ENCODE peak calls at places on chromosomes 5 and 9, in four cellular contexts. One of them, this sample, is unnamed.

GRCh38 chr9:136239963-136240330 is 5.7 kb downstream of the QSOX2 start:
- DNase-seq in DND-41: no peak
- DNase-seq in fibroblast of pulmonary artery: no peak
- DNase-seq in cardiac fibroblast: no peak
- DNase-seq in this sample: no peak

GRCh38 chr5:95781101-95781583 is 41.4 kb downstream of the GLRX start:
- DNase-seq in DND-41: peak; percentile 77
- DNase-seq in fibroblast of pulmonary artery: peak; percentile 89
- DNase-seq in cardiac fibroblast: peak; percentile 91
- DNase-seq in this sample: peak; percentile 64

GRCh38 chr9:128362774-128363173 is 8.4 kb upstream of the URM1 start:
- DNase-seq in DND-41: no peak
- DNase-seq in fibroblast of pulmonary artery: no peak
- DNase-seq in cardiac fibroblast: no peak
- DNase-seq in this sample: no peak

GRCh38 chr9:112012026-112012902 is 115.7 kb downstream of the UGCG start:
- DNase-seq in DND-41: no peak
- DNase-seq in fibroblast of pulmonary artery: peak; percentile 92
- DNase-seq in cardiac fibroblast: peak; percentile 89
- DNase-seq in this sample: peak; percentile 87

GRCh38 chr9:121055642-121056143 is 5.6 kb upstream of the C5 start:
- DNase-seq in DND-41: no peak
- DNase-seq in fibroblast of pulmonary artery: peak; percentile 13
- DNase-seq in cardiac fibroblast: peak; percentile 20
- DNase-seq in this sample: no peak

GRCh38 chr9:89038354-89039091 is 47.3 kb downstream of the S1PR3 start:
- DNase-seq in DND-41: no peak
- DNase-seq in fibroblast of pulmonary artery: peak; percentile 97
- DNase-seq in cardiac fibroblast: peak; percentile 96
- DNase-seq in this sample: peak; percentile 90

GRCh38 chr5:110054240-110054639 is 364.5 kb downstream of the MAN2A1 start:
- DNase-seq in DND-41: peak; percentile 89
- DNase-seq in fibroblast of pulmonary artery: peak; percentile 70
- DNase-seq in cardiac fibroblast: peak; percentile 72
- DNase-seq in this sample: peak; percentile 94

GRCh38 chr5:105638437-105638836 is 2032.3 kb downstream of the EFNA5 start:
- DNase-seq in DND-41: no peak
- DNase-seq in fibroblast of pulmonary artery: no peak
- DNase-seq in cardiac fibroblast: no peak
- DNase-seq in this sample: no peak

GRCh38 chr5:35990524-35990923 is 666 bp downstream of the UGT3A1 start:
- DNase-seq in DND-41: no peak
- DNase-seq in fibroblast of pulmonary artery: no peak
- DNase-seq in cardiac fibroblast: no peak
- DNase-seq in this sample: no peak
- H3K4me3 ChIP-seq in DND-41: no peak overlapping the region
- H3K4me3 ChIP-seq in fibroblast of pulmonary artery: no peak overlapping the region
- H3K4me3 ChIP-seq in cardiac fibroblast: no peak overlapping the region
- H3K4me3 ChIP-seq in this sample: no peak overlapping the region

GRCh38 chr5:169804861-169805260 is 167.8 kb downstream of the DOCK2 start:
- DNase-seq in DND-41: no peak
- DNase-seq in fibroblast of pulmonary artery: peak; percentile 42
- DNase-seq in cardiac fibroblast: peak; percentile 26
- DNase-seq in this sample: no peak
- H3K4me3 ChIP-seq in DND-41: no peak overlapping the region
- H3K4me3 ChIP-seq in fibroblast of pulmonary artery: no peak overlapping the region
- H3K4me3 ChIP-seq in cardiac fibroblast: no peak overlapping the region
- H3K4me3 ChIP-seq in this sample: no peak overlapping the region

GRCh38 chr5:35859101-35859661 is 2.5 kb downstream of the IL7R start:
- DNase-seq in DND-41: peak; percentile 53
- DNase-seq in fibroblast of pulmonary artery: peak; percentile 19
- DNase-seq in cardiac fibroblast: no peak
- DNase-seq in this sample: no peak
- H3K4me3 ChIP-seq in DND-41: peak overlapping the region; percentile 88
- H3K4me3 ChIP-seq in fibroblast of pulmonary artery: no peak overlapping the region
- H3K4me3 ChIP-seq in cardiac fibroblast: no peak overlapping the region
- H3K4me3 ChIP-seq in this sample: no peak overlapping the region

GRCh38 chr9:38226491-38226951 is 157.5 kb upstream of the SHB start:
- DNase-seq in DND-41: no peak
- DNase-seq in fibroblast of pulmonary artery: peak; percentile 2
- DNase-seq in cardiac fibroblast: no peak
- DNase-seq in this sample: no peak
- H3K4me3 ChIP-seq in DND-41: no peak overlapping the region
- H3K4me3 ChIP-seq in fibroblast of pulmonary artery: no peak overlapping the region
- H3K4me3 ChIP-seq in cardiac fibroblast: no peak overlapping the region
- H3K4me3 ChIP-seq in this sample: no peak overlapping the region

GRCh38 chr5:27137329-27137728 is 98.9 kb upstream of the CDH9 start:
- DNase-seq in DND-41: no peak
- DNase-seq in fibroblast of pulmonary artery: no peak
- DNase-seq in cardiac fibroblast: no peak
- DNase-seq in this sample: no peak
- H3K4me3 ChIP-seq in DND-41: no peak overlapping the region
- H3K4me3 ChIP-seq in fibroblast of pulmonary artery: no peak overlapping the region
- H3K4me3 ChIP-seq in cardiac fibroblast: no peak overlapping the region
- H3K4me3 ChIP-seq in this sample: no peak overlapping the region

DNA sequence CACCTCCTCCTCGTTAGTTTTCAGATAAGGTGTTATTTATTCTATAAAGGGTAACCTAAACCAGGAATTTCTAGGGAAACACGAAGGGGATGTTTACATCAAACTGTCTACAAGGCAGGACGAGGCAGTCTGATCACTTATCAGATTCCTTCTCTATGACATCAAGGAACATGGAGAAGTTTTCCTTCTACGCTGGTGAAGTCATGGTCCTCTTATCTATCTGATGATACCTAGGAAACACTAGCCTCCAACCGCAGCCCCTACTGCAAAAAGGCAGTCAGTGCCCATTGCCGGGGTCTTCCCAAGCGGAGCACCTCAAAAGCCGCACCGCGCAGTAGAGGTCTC is 1.5 kb downstream of the MPDZ start:
- DNase-seq in DND-41: no peak
- DNase-seq in fibroblast of pulmonary artery: peak; percentile 80
- DNase-seq in cardiac fibroblast: peak; percentile 71
- DNase-seq in this sample: peak; percentile 6
- H3K4me3 ChIP-seq in DND-41: no peak overlapping the region
- H3K4me3 ChIP-seq in fibroblast of pulmonary artery: peak overlapping the region; percentile 70
- H3K4me3 ChIP-seq in cardiac fibroblast: peak overlapping the region; percentile 69
- H3K4me3 ChIP-seq in this sample: peak overlapping the region; percentile 70

GRCh38 chr5:139794067-139794846 is 1.4 kb upstream of the PSD2 start:
- DNase-seq in DND-41: no peak
- DNase-seq in fibroblast of pulmonary artery: no peak
- DNase-seq in cardiac fibroblast: no peak
- DNase-seq in this sample: no peak

GRCh38 chr5:139797335-139797734 is 1.7 kb downstream of the PSD2 start:
- DNase-seq in DND-41: no peak
- DNase-seq in fibroblast of pulmonary artery: no peak
- DNase-seq in cardiac fibroblast: no peak
- DNase-seq in this sample: no peak

GRCh38 chr5:139797856-139798510 is 2.4 kb downstream of the PSD2 start:
- DNase-seq in DND-41: no peak
- DNase-seq in fibroblast of pulmonary artery: no peak
- DNase-seq in cardiac fibroblast: no peak
- DNase-seq in this sample: no peak

GRCh38 chr5:139796061-139796806 is 626 bp downstream of the PSD2 start:
- DNase-seq in DND-41: no peak
- DNase-seq in fibroblast of pulmonary artery: no peak
- DNase-seq in cardiac fibroblast: no peak
- DNase-seq in this sample: no peak

DNA sequence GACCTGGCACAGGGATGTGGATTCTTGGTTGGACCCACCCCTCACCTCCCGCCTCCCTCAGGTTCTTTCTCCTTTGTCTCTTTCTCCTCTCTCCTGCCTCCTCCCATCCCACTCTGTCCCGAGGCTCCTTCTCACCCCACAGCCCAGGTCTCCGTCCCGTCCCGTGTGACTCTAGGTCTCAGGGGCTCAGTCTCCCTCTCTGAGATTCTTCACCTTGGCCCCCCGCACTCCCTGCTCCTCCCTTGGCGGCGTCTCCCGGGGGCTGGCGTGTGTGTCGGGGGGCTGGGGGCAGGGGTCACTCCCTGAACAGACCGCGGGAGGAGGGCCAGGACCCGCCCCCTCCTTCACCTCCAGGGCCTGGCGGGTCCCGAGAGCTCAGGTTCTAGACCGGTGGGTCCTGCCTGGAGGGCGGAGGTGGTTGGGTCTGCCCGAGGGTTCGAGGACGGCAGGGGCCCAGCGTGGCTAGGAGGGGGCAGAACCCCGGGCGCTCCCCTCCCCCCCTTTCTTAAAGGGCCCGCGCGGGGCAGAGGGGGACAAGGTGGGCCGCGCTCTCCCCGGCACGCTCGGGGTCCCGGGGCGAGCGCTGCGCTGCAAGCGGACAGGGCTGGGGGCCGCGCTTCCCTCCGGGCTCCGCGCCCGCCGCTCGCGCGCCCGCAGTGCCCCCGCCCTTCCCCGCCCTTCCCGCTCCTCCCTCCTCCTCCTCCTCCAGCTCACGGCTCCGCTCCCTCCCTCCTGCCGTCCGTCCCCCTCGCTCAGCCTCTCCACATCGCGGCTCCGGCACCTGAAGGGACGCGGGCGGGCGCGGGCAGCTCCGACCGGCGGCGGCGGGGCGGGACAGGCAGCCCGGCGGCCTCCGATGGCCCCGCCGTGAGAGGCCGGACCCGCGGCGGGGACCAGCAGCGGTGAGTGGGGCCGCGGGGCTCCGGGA is at the start of gene PSD2:
- DNase-seq in DND-41: no peak
- DNase-seq in fibroblast of pulmonary artery: no peak
- DNase-seq in cardiac fibroblast: peak; percentile 18
- DNase-seq in this sample: no peak
- H3K4me3 ChIP-seq in DND-41: no peak within 1 kb of the TSS
- H3K4me3 ChIP-seq in fibroblast of pulmonary artery: no peak within 1 kb of the TSS
- H3K4me3 ChIP-seq in cardiac fibroblast: peak within 1 kb of the TSS; percentile 15
- H3K4me3 ChIP-seq in this sample: peak within 1 kb of the TSS; percentile 10

DNA sequence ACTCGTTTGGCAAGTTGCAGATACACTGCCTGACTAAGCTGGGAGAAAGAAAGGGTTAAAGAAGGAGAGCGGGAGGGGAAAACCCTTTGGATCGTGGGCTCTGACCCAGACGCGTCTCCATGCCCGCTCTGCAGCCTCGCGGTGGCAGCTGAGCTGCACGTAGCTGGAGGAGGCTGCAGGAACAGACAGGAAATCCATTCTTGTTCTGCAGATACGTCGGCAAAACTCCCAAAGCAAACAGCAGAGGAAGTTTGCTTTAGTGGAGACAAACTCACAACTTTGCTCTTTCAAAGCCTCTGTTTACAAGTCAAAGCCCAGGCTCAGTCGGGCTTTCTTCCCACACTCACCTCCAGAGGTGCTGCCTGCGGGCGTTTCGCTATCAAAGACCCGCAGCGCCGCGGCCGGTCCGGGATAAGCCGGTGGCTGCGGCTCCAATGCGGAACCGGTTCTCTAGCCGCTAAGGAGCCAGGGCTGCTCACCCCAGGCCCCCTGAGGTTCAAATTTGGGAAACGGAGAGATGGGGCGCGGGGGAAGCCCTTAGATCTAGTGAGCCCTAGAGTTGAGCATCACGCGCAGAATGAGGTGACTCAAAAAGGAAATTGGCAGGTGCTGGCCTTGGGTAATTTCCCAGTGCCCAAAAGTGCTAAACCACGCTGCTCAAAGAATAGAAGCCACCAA is 60.7 kb downstream of the MAT2B start:
- DNase-seq in DND-41: no peak
- DNase-seq in fibroblast of pulmonary artery: peak; percentile 32
- DNase-seq in cardiac fibroblast: peak; percentile 42
- DNase-seq in this sample: no peak
- H3K4me3 ChIP-seq in DND-41: no peak overlapping the region
- H3K4me3 ChIP-seq in fibroblast of pulmonary artery: peak overlapping the region; percentile 48
- H3K4me3 ChIP-seq in cardiac fibroblast: peak overlapping the region; percentile 38
- H3K4me3 ChIP-seq in this sample: peak overlapping the region; percentile 42

DNA sequence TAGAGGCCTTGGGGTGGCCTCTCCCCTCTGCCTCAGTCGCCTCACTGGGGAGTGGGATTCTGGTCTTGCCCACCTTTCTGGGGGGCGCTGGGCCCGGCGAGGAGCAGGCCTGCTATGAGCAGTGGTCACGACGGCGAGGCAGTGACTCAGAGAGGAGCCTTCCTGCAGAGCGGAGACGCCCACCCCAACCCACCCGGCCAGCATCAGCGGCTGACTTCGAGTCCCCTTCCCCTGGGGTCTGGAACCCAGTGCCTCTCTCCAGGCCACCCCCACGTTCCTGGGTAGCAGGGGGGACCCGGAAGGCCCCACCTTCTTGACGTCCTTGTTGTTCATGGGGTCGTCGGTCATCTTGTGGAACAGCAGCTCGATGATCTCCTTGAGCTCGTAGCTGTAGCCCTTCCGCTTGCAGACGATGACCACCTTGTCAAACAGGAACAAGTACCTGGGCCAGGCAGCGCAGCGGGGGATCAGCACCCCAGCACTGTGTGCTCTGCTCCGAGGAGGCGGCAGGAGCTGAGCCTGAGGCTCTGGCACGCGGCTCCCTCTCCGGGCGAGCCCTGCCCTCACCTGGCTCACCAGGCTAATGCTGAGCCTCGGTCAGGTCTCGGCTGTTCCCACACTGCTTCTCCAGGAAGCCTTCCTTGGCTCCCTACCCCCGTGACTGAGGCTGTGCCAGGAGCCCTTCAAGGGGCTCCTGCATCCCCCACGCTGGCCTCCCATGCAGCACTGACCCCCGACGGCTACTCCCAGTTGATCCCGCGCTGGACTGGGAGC is 50.1 kb upstream of the SARDH start:
- DNase-seq in DND-41: no peak
- DNase-seq in fibroblast of pulmonary artery: no peak
- DNase-seq in cardiac fibroblast: no peak
- DNase-seq in this sample: no peak
- H3K4me3 ChIP-seq in DND-41: no peak overlapping the region
- H3K4me3 ChIP-seq in fibroblast of pulmonary artery: no peak overlapping the region
- H3K4me3 ChIP-seq in cardiac fibroblast: no peak overlapping the region
- H3K4me3 ChIP-seq in this sample: no peak overlapping the region

DNA sequence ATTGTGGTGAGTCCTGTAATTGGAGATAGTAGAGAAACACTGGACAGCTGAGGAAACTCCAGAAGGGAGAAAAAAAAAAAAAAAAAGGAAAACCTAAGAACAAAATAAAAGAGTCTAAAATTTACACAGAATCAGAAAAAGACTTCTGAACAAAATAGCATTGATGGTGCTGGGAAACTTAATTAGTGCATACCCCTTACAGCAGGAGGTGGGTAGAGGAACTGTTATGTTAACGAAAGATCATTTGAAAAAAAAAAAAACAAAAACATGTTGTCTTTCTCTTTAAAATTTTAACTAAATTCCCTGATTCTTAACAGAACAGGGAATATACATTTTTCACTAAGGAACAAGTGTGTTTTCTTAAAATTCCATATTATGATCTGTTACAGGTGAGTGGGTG is 11.6 kb upstream of the MTX3 start:
- DNase-seq in DND-41: no peak
- DNase-seq in fibroblast of pulmonary artery: no peak
- DNase-seq in cardiac fibroblast: no peak
- DNase-seq in this sample: no peak
- H3K4me3 ChIP-seq in DND-41: no peak overlapping the region
- H3K4me3 ChIP-seq in fibroblast of pulmonary artery: no peak overlapping the region
- H3K4me3 ChIP-seq in cardiac fibroblast: no peak overlapping the region
- H3K4me3 ChIP-seq in this sample: no peak overlapping the region